ENCODE peak calls at places on chromosomes 3 and 15, in four cellular contexts. Q is HepG2, J is A549, R is K562. D is an unnamed sample.

GRCh38 chr15:25762015-25762662 is 101.0 kb downstream of the ATP10A start:
- DNase-seq in R (no peak), J (no peak), Q (no peak), D (no peak)

GRCh38 chr15:27670481-27670880 is 428.6 kb downstream of the OCA2 start:
- DNase-seq in R (no peak), J (no peak), Q (no peak), D (no peak)

GRCh38 chr15:59680346-59680745 is 8.8 kb downstream of the BNIP2 start:
- DNase-seq in J (no peak), Q (no peak), R (no peak), D (no peak)

GRCh38 chr15:77974098-77974414 is 103.5 kb downstream of the TBC1D2B start:
- DNase-seq in J (no peak), R (no peak), Q (no peak), D (no peak)

GRCh38 chr3:187748050-187748481 is 2.8 kb upstream of the BCL6 start:
- DNase-seq in Q (peak; percentile 82), J (peak; percentile 41), R (peak; percentile 93), D (peak; percentile 99)

GRCh38 chr3:112778298-112779008 is 68.2 kb downstream of the CD200R1L start:
- DNase-seq in Q (no peak), R (no peak), J (no peak), D (no peak)

GRCh38 chr3:124250053-124250452 is 258.1 kb upstream of the ROPN1 start:
- DNase-seq in Q (no peak), R (no peak), J (no peak), D (no peak)

GRCh38 chr3:112752092-112752512 is 94.6 kb downstream of the CD200R1L start:
- DNase-seq in Q (no peak), R (no peak), J (no peak), D (no peak)

GRCh38 chr15:39248204-39248603 is 332.7 kb upstream of the THBS1 start:
- DNase-seq in J (no peak), R (no peak), Q (peak; percentile 47), D (no peak)

GRCh38 chr15:80480171-80480811 is 76.1 kb downstream of the ARNT2 start:
- DNase-seq in R (no peak), J (no peak), Q (peak; percentile 15), D (no peak)

GRCh38 chr3:179082416-179082815 is 10.8 kb upstream of the ZMAT3 start:
- DNase-seq in R (no peak), J (no peak), Q (no peak), D (no peak)

GRCh38 chr3:117526485-117527079 is 817.0 kb downstream of the TUSC7 start:
- DNase-seq in R (peak; percentile 1), Q (peak; percentile 4), J (no peak), D (no peak)

GRCh38 chr3:100941451-100941850 is 51.8 kb downstream of the ABI3BP start:
- DNase-seq in R (no peak), J (no peak), Q (no peak), D (no peak)

GRCh38 chr3:102104093-102104492 is 254.8 kb downstream of the NFKBIZ start:
- DNase-seq in Q (no peak), R (no peak), J (no peak), D (no peak)

GRCh38 chr3:57797701-57798487 is 41.8 kb downstream of the SLMAP start:
- DNase-seq in Q (peak; percentile 85), J (no peak), R (no peak), D (no peak)

GRCh38 chr3:190514163-190515153 is 573 bp downstream of the IL1RAP start:
- DNase-seq in R (no peak), J (peak; percentile 18), Q (peak; percentile 23), D (peak; percentile 56)

GRCh38 chr3:126290325-126290724 is 66.9 kb downstream of the KLF15 start:
- DNase-seq in J (no peak), R (no peak), Q (no peak), D (no peak)

GRCh38 chr15:60933914-60934885 is 294.9 kb downstream of the RORA start:
- DNase-seq in R (no peak), J (no peak), Q (no peak), D (no peak)

GRCh38 chr3:87468938-87469337 is 192.6 kb upstream of the POU1F1 start:
- DNase-seq in R (no peak), Q (no peak), J (no peak), D (no peak)

GRCh38 chr15:65829150-65829764 is 37.2 kb upstream of the DENND4A start:
- DNase-seq in R (peak; percentile 52), Q (peak; percentile 33), J (peak; percentile 63), D (no peak)

GRCh38 chr15:39130556-39131379 is 450.1 kb upstream of the THBS1 start:
- DNase-seq in Q (no peak), R (no peak), J (no peak), D (no peak)

GRCh38 chr15:90062023-90062728 is 40.1 kb downstream of the IDH2 start:
- DNase-seq in Q (no peak), J (no peak), R (peak; percentile 93), D (peak; percentile 77)

GRCh38 chr3:118760611-118761606 is 273.7 kb downstream of the IGSF11 start:
- DNase-seq in R (no peak), Q (no peak), J (no peak), D (peak; percentile 53)

GRCh38 chr3:70806556-70806955 is 494.1 kb upstream of the MDFIC2 start:
- DNase-seq in Q (no peak), J (no peak), R (no peak), D (no peak)

GRCh38 chr3:109369510-109369909 is 32.2 kb upstream of the DPPA4 start:
- DNase-seq in R (peak; percentile 2), J (no peak), Q (peak; percentile 7), D (no peak)

GRCh38 chr3:38650248-38650940 is 907 bp upstream of the SCN5A start:
- DNase-seq in Q (no peak), J (no peak), R (peak; percentile 14), D (no peak)

GRCh38 chr3:151037746-151038145 is 47.7 kb upstream of the MED12L start:
- DNase-seq in Q (no peak), R (no peak), J (peak; percentile 13), D (no peak)

GRCh38 chr15:70079831-70080230 is 17.9 kb downstream of the TLE3 start:
- DNase-seq in Q (no peak), J (no peak), R (no peak), D (no peak)

GRCh38 chr3:123755508-123755907 is 128.6 kb downstream of the MYLK start:
- DNase-seq in Q (peak; percentile 20), J (no peak), R (no peak), D (peak; percentile 19)

GRCh38 chr3:125129512-125129962 is 73.7 kb upstream of the HEG1 start:
- DNase-seq in R (peak; percentile 29), Q (peak; percentile 59), J (no peak), D (no peak)

GRCh38 chr15:85771781-85772445 is 22.8 kb downstream of the KLHL25 start:
- DNase-seq in J (no peak), Q (no peak), R (no peak), D (no peak)

GRCh38 chr15:70726753-70727152 is 36.6 kb downstream of the UACA start:
- DNase-seq in J (no peak), R (no peak), Q (no peak), D (no peak)

GRCh38 chr3:71215351-71215750 is 368.2 kb downstream of the FOXP1 start:
- DNase-seq in Q (no peak), J (no peak), R (no peak), D (no peak)

GRCh38 chr3:198106265-198106664 is 146.2 kb downstream of the LMLN start:
- DNase-seq in R (peak; percentile 65), J (no peak), Q (no peak), D (no peak)

GRCh38 chr3:188002626-188003138 is 151.3 kb upstream of the LPP start:
- DNase-seq in J (no peak), Q (peak; percentile 96), R (no peak), D (no peak)

GRCh38 chr3:27279153-27279552 is 90.0 kb downstream of the NEK10 start:
- DNase-seq in Q (no peak), R (no peak), J (no peak), D (no peak)

GRCh38 chr15:64774556-64775523 is 549 bp downstream of the RBPMS2 start:
- DNase-seq in J (no peak), Q (no peak), R (no peak), D (no peak)

DNA sequence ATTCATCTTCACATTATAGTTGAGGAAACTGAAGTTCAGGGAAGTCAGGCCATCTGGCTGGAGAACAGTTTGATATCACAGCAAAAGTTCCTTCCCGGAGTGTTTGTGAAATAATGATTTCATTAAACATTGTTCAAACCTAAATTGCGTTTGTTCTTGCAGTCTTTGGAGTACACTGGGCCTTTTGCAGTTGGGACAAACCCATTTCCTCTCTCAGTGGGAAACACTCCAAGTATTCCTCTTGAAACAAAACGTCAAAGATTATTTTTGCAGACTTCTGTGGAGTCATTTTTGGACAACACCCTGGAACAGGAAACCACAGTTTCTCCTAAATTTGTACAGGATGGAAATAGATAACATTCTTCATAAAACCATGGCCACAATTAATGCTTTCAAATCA is 287.5 kb downstream of the PTPRG start:
- DNase-seq in R (no peak), J (no peak), Q (no peak), D (no peak)
- TF ChIP-seq PHF8 in R (no peak), J (no peak), Q (no peak), D (no peak)

DNA sequence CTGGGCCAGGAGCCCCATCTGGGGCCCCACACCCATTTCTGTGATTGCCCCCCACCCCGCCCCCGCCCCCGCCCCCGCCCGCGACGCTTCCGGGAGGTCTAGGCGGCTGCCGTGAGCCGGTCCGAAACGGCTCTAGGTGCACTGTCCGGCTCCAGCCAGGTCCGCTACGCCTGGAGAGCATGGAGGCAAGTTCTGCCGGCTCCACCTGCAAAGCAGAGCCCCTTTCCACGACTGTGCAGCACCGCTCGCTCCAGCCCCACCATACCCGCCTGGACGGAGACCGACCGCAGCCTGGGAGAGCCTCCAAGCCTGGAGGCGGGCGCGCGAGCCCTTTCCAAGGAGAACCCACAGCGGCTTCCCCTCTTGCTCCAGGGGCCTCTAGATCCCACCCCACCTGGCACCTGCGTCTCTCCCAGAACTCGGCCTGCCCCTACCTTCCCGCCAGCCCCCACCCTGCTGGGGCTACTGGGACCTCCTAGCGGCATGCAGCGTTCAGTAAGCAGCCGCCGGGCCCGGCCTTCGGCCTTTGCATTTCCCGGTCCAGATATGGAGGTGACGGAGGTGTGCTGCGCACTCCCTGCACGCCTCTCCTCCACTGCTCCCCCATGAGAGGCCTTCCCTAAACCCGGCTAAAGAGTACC is 66.2 kb downstream of the KLF13 start:
- DNase-seq in R (no peak), J (no peak), Q (no peak), D (no peak)
- TF ChIP-seq PHF8 in R (no peak), J (no peak), Q (no peak), D (no peak)

GRCh38 chr3:82342521-82342920 is 581.1 kb upstream of the GBE1 start:
- DNase-seq in R (no peak), Q (no peak), J (no peak), D (no peak)
- TF ChIP-seq PHF8 in R (no peak), Q (no peak), J (no peak), D (no peak)

GRCh38 chr15:42726114-42726513 is 10.8 kb downstream of the CDAN1 start:
- DNase-seq in J (no peak), R (no peak), Q (no peak), D (peak; percentile 48)

GRCh38 chr15:42729409-42729808 is 7.5 kb downstream of the CDAN1 start:
- DNase-seq in R (no peak), J (no peak), Q (no peak), D (peak; percentile 41)

GRCh38 chr15:42728975-42729374 is 8.0 kb downstream of the CDAN1 start:
- DNase-seq in J (no peak), Q (no peak), R (no peak), D (no peak)

GRCh38 chr15:42728562-42728961 is 8.4 kb downstream of the CDAN1 start:
- DNase-seq in J (no peak), R (no peak), Q (no peak), D (no peak)

GRCh38 chr15:42727740-42728355 is 9.1 kb downstream of the CDAN1 start:
- DNase-seq in R (no peak), J (no peak), Q (no peak), D (peak; percentile 45)
- TF ChIP-seq PHF8 in R (no peak), J (no peak), Q (no peak), D (no peak)

D was measured in H1.